ENCODE peak calls at places on chromosome 7, in five cellular contexts. Q is H9, U is H1, W is trophoblast cell, D is neuronal stem cell. L is an unnamed sample.
A peak's percentile ranks its signal among the peaks of the same experiment; 100 is the strongest.

GRCh38 chr7:8176370-8177081 is 85.4 kb downstream of the ICA1 start:
- DNase-seq in Q (no peak), D (no peak), U (no peak), W (peak; percentile 6), L (no peak)

GRCh38 chr7:87475359-87476178 is at the start of gene ABCB4:
- DNase-seq in W (no peak), D (no peak), Q (no peak), U (peak; percentile 54), L (no peak)

GRCh38 chr7:71389976-71390375 is 258.0 kb downstream of the GALNT17 start:
- DNase-seq in D (peak; percentile 5), Q (no peak), U (no peak), W (no peak), L (no peak)

GRCh38 chr7:24956021-24956420 is 24.0 kb downstream of the OSBPL3 start:
- DNase-seq in U (no peak), D (no peak), Q (no peak), W (no peak), L (no peak)

GRCh38 chr7:131606346-131607290 is 50.2 kb upstream of the PODXL start:
- DNase-seq in D (no peak), Q (peak; percentile 54), W (peak; percentile 55), U (no peak), L (no peak)

GRCh38 chr7:129367349-129367699 is 66.9 kb upstream of the STRIP2 start:
- DNase-seq in D (no peak), Q (no peak), U (no peak), W (no peak), L (no peak)

GRCh38 chr7:47405921-47406765 is 175.8 kb downstream of the TNS3 start:
- DNase-seq in U (no peak), W (peak; percentile 94), D (no peak), Q (no peak), L (peak; percentile 50)

GRCh38 chr7:56079450-56080185 is 13.1 kb downstream of the PHKG1 start:
- DNase-seq in U (peak; percentile 56), D (no peak), Q (peak; percentile 65), W (no peak), L (no peak)

GRCh38 chr7:136555933-136556332 is 312.5 kb upstream of the CHRM2 start:
- DNase-seq in D (no peak), Q (no peak), U (no peak), W (no peak), L (peak; percentile 19)

GRCh38 chr7:900331-901040 is 24.1 kb downstream of the GET4 start:
- DNase-seq in W (no peak), Q (no peak), D (no peak), U (no peak), L (no peak)

GRCh38 chr7:899806-900205 is 23.5 kb downstream of the GET4 start:
- DNase-seq in Q (no peak), U (no peak), D (no peak), W (no peak), L (no peak)

GRCh38 chr7:901388-902154 is 25.2 kb downstream of the GET4 start:
- DNase-seq in U (peak; percentile 92), Q (peak; percentile 99), D (peak; percentile 82), W (peak; percentile 44), L (peak; percentile 90)

GRCh38 chr7:898855-899681 is 22.7 kb downstream of the GET4 start:
- DNase-seq in W (peak; percentile 41), U (no peak), Q (peak; percentile 55), D (no peak), L (no peak)

DNA sequence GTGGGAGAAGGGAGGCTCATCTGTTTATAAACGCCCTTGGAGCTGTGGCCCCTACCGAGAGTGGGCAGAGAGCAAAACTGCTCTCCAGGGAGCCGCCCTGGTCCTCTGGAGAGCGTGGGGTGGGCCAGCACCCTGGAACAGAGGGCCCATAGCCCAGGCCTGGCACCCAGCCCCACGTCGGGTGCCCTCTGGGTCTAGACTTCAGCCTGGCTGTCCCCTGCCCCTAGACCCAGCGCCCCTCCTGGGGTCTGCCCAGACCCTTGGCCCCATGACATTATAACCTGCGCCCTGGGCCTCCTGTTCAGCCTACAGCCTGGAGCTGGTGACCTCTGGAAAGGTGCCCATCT is 24.7 kb downstream of the GET4 start:
- DNase-seq in Q (no peak), W (no peak), D (no peak), U (no peak), L (no peak)
- H3K27ac ChIP-seq in Q (no peak overlapping the region), W (no peak overlapping the region), D (no peak overlapping the region), U (no peak overlapping the region), L (no peak overlapping the region)

GRCh38 chr7:150719960-150720891 is 3.8 kb downstream of the GIMAP1 start:
- DNase-seq in D (no peak), Q (no peak), W (no peak), U (no peak), L (no peak)

GRCh38 chr7:150716939-150717338 is 526 bp downstream of the GIMAP1 start:
- DNase-seq in W (no peak), Q (no peak), D (no peak), U (no peak), L (no peak)

GRCh38 chr7:150716368-150716767 is at the start of gene GIMAP1:
- DNase-seq in U (no peak), Q (no peak), W (no peak), D (no peak), L (no peak)

GRCh38 chr7:150715738-150716137 is 675 bp upstream of the GIMAP1 start:
- DNase-seq in D (no peak), Q (no peak), U (no peak), W (no peak), L (no peak)

GRCh38 chr7:150717821-150718420 is 1.5 kb downstream of the GIMAP1 start:
- DNase-seq in D (no peak), Q (no peak), W (no peak), U (no peak), L (no peak)
- H2BK12ac ChIP-seq in D (no peak overlapping the region), Q (no peak overlapping the region), W (no peak overlapping the region), U (no peak overlapping the region), L (no peak overlapping the region)

GRCh38 chr7:134671670-134672069 is 25.0 kb downstream of the BPGM start:
- DNase-seq in W (no peak), U (no peak), Q (no peak), D (no peak), L (no peak)
- H3K4me1 ChIP-seq in W (no peaks in the 10 kb centered on the region), U (peaks cover 5% of the 10 kb centered on the region), Q (peaks cover 5% of the 10 kb centered on the region), D (peaks cover 4% of the 10 kb centered on the region), L (peaks cover 4% of the 10 kb centered on the region)

GRCh38 chr7:68691261-68692216 is 906.7 kb upstream of the AUTS2 start:
- DNase-seq in Q (no peak), W (no peak), U (no peak), D (no peak), L (peak; percentile 70)

GRCh38 chr7:68688416-68689086 is 909.7 kb upstream of the AUTS2 start:
- DNase-seq in D (no peak), U (no peak), W (no peak), Q (no peak), L (no peak)

GRCh38 chr7:68694656-68695055 is 903.6 kb upstream of the AUTS2 start:
- DNase-seq in Q (no peak), U (no peak), D (no peak), W (no peak), L (no peak)

GRCh38 chr7:68689087-68689433 is 909.2 kb upstream of the AUTS2 start:
- DNase-seq in D (no peak), U (no peak), W (no peak), Q (no peak), L (no peak)

DNA sequence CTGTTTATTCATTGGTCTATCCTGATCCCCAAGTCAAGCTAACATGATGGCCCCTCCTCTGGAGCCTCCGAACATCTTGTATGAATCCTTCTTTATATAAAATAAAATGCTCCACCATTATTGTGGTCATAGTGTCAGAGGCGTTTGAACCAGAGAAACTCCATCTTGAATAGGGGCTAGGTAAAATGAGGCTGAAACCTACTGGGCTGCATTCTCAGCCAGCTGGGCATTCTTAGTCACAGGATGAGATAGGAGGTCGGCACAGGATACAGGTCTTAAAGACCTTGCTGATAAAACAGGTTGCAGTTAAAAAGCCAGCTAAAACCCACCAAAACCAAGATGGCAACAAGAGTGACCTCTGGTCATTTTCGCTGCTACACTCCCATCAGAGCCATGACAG is 905.8 kb upstream of the AUTS2 start:
- DNase-seq in W (no peak), D (no peak), U (no peak), Q (no peak), L (no peak)
- H3K27ac ChIP-seq in W (no peak overlapping the region), D (no peak overlapping the region), U (no peak overlapping the region), Q (no peak overlapping the region), L (peak overlapping the region; percentile 83)